ENCODE peak calls at places on chromosomes 1 and 21, in nine cellular contexts. One of them, this sample, is unnamed.

GRCh38 chr1:116340506-116341240 is 32.4 kb upstream of the ATP1A1 start:
- DNase-seq in activated CD4-positive, alpha-beta T cell treated with anti-CD3 and anti-CD28 coated beads, Interleukin-2, amount 10 ng/mL, durations not matched to agents 7 days and 5 days: no peak
- DNase-seq in non-pigmented ciliary epithelial cell: no peak
- DNase-seq in PC-9: no peak
- DNase-seq in NCI-H2081: no peak
- DNase-seq in HEK293T: no peak
- DNase-seq in fibroblast of lung: no peak
- DNase-seq in GM23248: no peak
- DNase-seq in EL: no peak
- DNase-seq in this sample: no peak

GRCh38 chr1:165851034-165851658 is 23.7 kb downstream of the UCK2 start:
- DNase-seq in fibroblast of lung: peak
- DNase-seq in HEK293T: no peak
- DNase-seq in activated CD4-positive, alpha-beta T cell treated with anti-CD3 and anti-CD28 coated beads, Interleukin-2, amount 10 ng/mL, durations not matched to agents 7 days and 5 days: peak
- DNase-seq in non-pigmented ciliary epithelial cell: no peak
- DNase-seq in GM23248: peak
- DNase-seq in NCI-H2081: no peak
- DNase-seq in EL: peak
- DNase-seq in PC-9: peak
- DNase-seq in this sample: peak

GRCh38 chr1:228417471-228418203 is 976 bp upstream of the TRIM17 start:
- DNase-seq in EL: peak
- DNase-seq in PC-9: peak
- DNase-seq in GM23248: no peak
- DNase-seq in NCI-H2081: no peak
- DNase-seq in non-pigmented ciliary epithelial cell: no peak
- DNase-seq in activated CD4-positive, alpha-beta T cell treated with anti-CD3 and anti-CD28 coated beads, Interleukin-2, amount 10 ng/mL, durations not matched to agents 7 days and 5 days: no peak
- DNase-seq in fibroblast of lung: no peak
- DNase-seq in HEK293T: no peak
- DNase-seq in this sample: no peak

GRCh38 chr1:247347395-247348222 is 15.9 kb upstream of the ZNF496 start:
- DNase-seq in EL: no peak
- DNase-seq in GM23248: peak
- DNase-seq in fibroblast of lung: no peak
- DNase-seq in HEK293T: no peak
- DNase-seq in PC-9: no peak
- DNase-seq in NCI-H2081: no peak
- DNase-seq in activated CD4-positive, alpha-beta T cell treated with anti-CD3 and anti-CD28 coated beads, Interleukin-2, amount 10 ng/mL, durations not matched to agents 7 days and 5 days: no peak
- DNase-seq in non-pigmented ciliary epithelial cell: no peak
- DNase-seq in this sample: no peak

GRCh38 chr1:173149887-173150286 is 57.2 kb downstream of the TNFSF4 start:
- DNase-seq in GM23248: peak
- DNase-seq in non-pigmented ciliary epithelial cell: peak
- DNase-seq in activated CD4-positive, alpha-beta T cell treated with anti-CD3 and anti-CD28 coated beads, Interleukin-2, amount 10 ng/mL, durations not matched to agents 7 days and 5 days: no peak
- DNase-seq in PC-9: no peak
- DNase-seq in HEK293T: no peak
- DNase-seq in fibroblast of lung: peak
- DNase-seq in EL: peak
- DNase-seq in NCI-H2081: no peak
- DNase-seq in this sample: no peak

GRCh38 chr21:45388011-45388521 is 16.9 kb upstream of the COL18A1 start:
- DNase-seq in GM23248: no peak
- DNase-seq in fibroblast of lung: no peak
- DNase-seq in non-pigmented ciliary epithelial cell: no peak
- DNase-seq in activated CD4-positive, alpha-beta T cell treated with anti-CD3 and anti-CD28 coated beads, Interleukin-2, amount 10 ng/mL, durations not matched to agents 7 days and 5 days: no peak
- DNase-seq in EL: no peak
- DNase-seq in NCI-H2081: no peak
- DNase-seq in HEK293T: no peak
- DNase-seq in PC-9: no peak
- DNase-seq in this sample: no peak

GRCh38 chr1:15937146-15937545 is 38.8 kb downstream of the ZBTB17 start:
- DNase-seq in PC-9: no peak
- DNase-seq in GM23248: no peak
- DNase-seq in activated CD4-positive, alpha-beta T cell treated with anti-CD3 and anti-CD28 coated beads, Interleukin-2, amount 10 ng/mL, durations not matched to agents 7 days and 5 days: no peak
- DNase-seq in non-pigmented ciliary epithelial cell: no peak
- DNase-seq in HEK293T: peak
- DNase-seq in EL: no peak
- DNase-seq in NCI-H2081: no peak
- DNase-seq in fibroblast of lung: no peak
- DNase-seq in this sample: no peak

GRCh38 chr1:225460737-225461532 is 33.1 kb upstream of the LBR start:
- DNase-seq in non-pigmented ciliary epithelial cell: no peak
- DNase-seq in HEK293T: no peak
- DNase-seq in PC-9: peak
- DNase-seq in EL: peak
- DNase-seq in GM23248: peak
- DNase-seq in fibroblast of lung: no peak
- DNase-seq in activated CD4-positive, alpha-beta T cell treated with anti-CD3 and anti-CD28 coated beads, Interleukin-2, amount 10 ng/mL, durations not matched to agents 7 days and 5 days: peak
- DNase-seq in NCI-H2081: no peak
- DNase-seq in this sample: no peak

This sample was measured in MM.1S.